ENCODE peak calls at places on chromosomes 5 and 9, in eight cellular contexts. R, A, D, N, Y, E, X and Q are unnamed samples.

GRCh38 chr9:133470427-133470924 is 8.4 kb downstream of the SLC2A6 start:
- DNase-seq in R (no peak), A (no peak), D (no peak), N (no peak), Y (no peak), E (no peak), X (no peak), Q (no peak)

GRCh38 chr9:70085241-70085640 is 41.6 kb downstream of the MAMDC2 start:
- DNase-seq in R (no peak), A (no peak), D (peak), N (no peak), Y (no peak), E (no peak), X (no peak), Q (peak)

GRCh38 chr5:169012471-169012870 is 288.5 kb downstream of the SLIT3 start:
- DNase-seq in R (no peak), A (no peak), D (no peak), N (no peak), Y (no peak), E (no peak), X (no peak), Q (no peak)

GRCh38 chr9:74036549-74037231 is 460.4 kb upstream of the RORB start:
- DNase-seq in R (no peak), A (no peak), D (no peak), N (no peak), Y (no peak), E (no peak), X (no peak), Q (no peak)

GRCh38 chr9:37904647-37905505 is 949 bp upstream of the SLC25A51 start:
- DNase-seq in R (peak), A (peak), D (peak), N (no peak), Y (no peak), E (no peak), X (no peak), Q (no peak)

GRCh38 chr5:165361143-165361542 is 1855.7 kb downstream of the MAT2B start:
- DNase-seq in R (no peak), A (no peak), D (no peak), N (no peak), Y (no peak), E (no peak), X (no peak), Q (no peak)

GRCh38 chr5:56175465-56175864 is 57.7 kb downstream of the ANKRD55 start:
- DNase-seq in R (peak), A (peak), D (peak), N (no peak), Y (no peak), E (no peak), X (no peak), Q (peak)

GRCh38 chr9:133458643-133459312 is 1.0 kb upstream of the CACFD1 start:
- DNase-seq in R (no peak), A (no peak), D (no peak), N (no peak), Y (no peak), E (no peak), X (no peak), Q (no peak)

GRCh38 chr9:121826711-121827110 is 175.3 kb downstream of the DAB2IP start:
- DNase-seq in R (no peak), A (no peak), D (no peak), N (no peak), Y (no peak), E (no peak), X (no peak), Q (no peak)

GRCh38 chr5:62002436-62002835 is 303.6 kb upstream of the KIF2A start:
- DNase-seq in R (no peak), A (no peak), D (no peak), N (no peak), Y (no peak), E (no peak), X (no peak), Q (no peak)

GRCh38 chr9:99563364-99563763 is 258.3 kb upstream of the NR4A3 start:
- DNase-seq in R (no peak), A (no peak), D (no peak), N (no peak), Y (no peak), E (no peak), X (no peak), Q (no peak)

GRCh38 chr5:68086857-68087256 is 128.7 kb upstream of the PIK3R1 start:
- DNase-seq in R (peak), A (peak), D (peak), N (peak), Y (peak), E (no peak), X (peak), Q (no peak)

GRCh38 chr5:175246242-175246891 is 197.6 kb downstream of the DRD1 start:
- DNase-seq in R (peak), A (peak), D (peak), N (no peak), Y (peak), E (no peak), X (no peak), Q (no peak)

GRCh38 chr9:114177423-114178064 is 22.2 kb downstream of the COL27A1 start:
- DNase-seq in R (peak), A (peak), D (peak), N (no peak), Y (no peak), E (no peak), X (no peak), Q (peak)

GRCh38 chr5:178284996-178285395 is 52.4 kb upstream of the PHYKPL start:
- DNase-seq in R (no peak), A (no peak), D (no peak), N (no peak), Y (no peak), E (peak), X (no peak), Q (no peak)

GRCh38 chr5:113232667-113233066 is 202.1 kb downstream of the TSSK1B start:
- DNase-seq in R (no peak), A (no peak), D (no peak), N (no peak), Y (no peak), E (no peak), X (no peak), Q (no peak)

GRCh38 chr5:128498844-128499455 is 39.1 kb downstream of the FBN2 start:
- DNase-seq in R (peak), A (peak), D (peak), N (no peak), Y (peak), E (no peak), X (no peak), Q (peak)

GRCh38 chr9:121637441-121638222 is 13.8 kb upstream of the DAB2IP start:
- DNase-seq in R (peak), A (peak), D (peak), N (peak), Y (peak), E (no peak), X (peak), Q (no peak)

GRCh38 chr9:18684608-18685317 is 210.8 kb downstream of the ADAMTSL1 start:
- DNase-seq in R (no peak), A (no peak), D (no peak), N (no peak), Y (no peak), E (no peak), X (no peak), Q (no peak)

GRCh38 chr9:95336281-95336680 is 18.8 kb upstream of the FANCC start:
- DNase-seq in R (no peak), A (no peak), D (no peak), N (no peak), Y (no peak), E (no peak), X (no peak), Q (no peak)

GRCh38 chr9:130432796-130433167 is 12.0 kb upstream of the ASS1 start:
- DNase-seq in R (no peak), A (no peak), D (no peak), N (no peak), Y (no peak), E (no peak), X (no peak), Q (no peak)

GRCh38 chr9:20558609-20559016 is 63.7 kb downstream of the MLLT3 start:
- DNase-seq in R (peak), A (peak), D (peak), N (no peak), Y (peak), E (no peak), X (no peak), Q (peak)

GRCh38 chr5:93915142-93915553 is 173.7 kb upstream of the POU5F2 start:
- DNase-seq in R (peak), A (peak), D (peak), N (no peak), Y (peak), E (no peak), X (no peak), Q (peak)

GRCh38 chr9:26234865-26235264 is 556.6 kb upstream of the TUSC1 start:
- DNase-seq in R (no peak), A (no peak), D (no peak), N (no peak), Y (no peak), E (no peak), X (no peak), Q (no peak)

GRCh38 chr5:87074934-87075541 is 192.6 kb upstream of the RASA1 start:
- DNase-seq in R (no peak), A (no peak), D (no peak), N (no peak), Y (no peak), E (no peak), X (no peak), Q (peak)

GRCh38 chr9:120610975-120611689 is 31.2 kb upstream of the CDK5RAP2 start:
- DNase-seq in R (no peak), A (no peak), D (peak), N (no peak), Y (no peak), E (no peak), X (no peak), Q (peak)

GRCh38 chr9:134391319-134392231 is 65.3 kb downstream of the RXRA start:
- DNase-seq in R (no peak), A (no peak), D (no peak), N (no peak), Y (no peak), E (no peak), X (no peak), Q (no peak)

GRCh38 chr9:92378825-92379535 is 25.4 kb downstream of the OGN start:
- DNase-seq in R (peak), A (no peak), D (peak), N (no peak), Y (peak), E (no peak), X (no peak), Q (no peak)

GRCh38 chr5:172768573-172769323 is 2.2 kb downstream of the DUSP1 start:
- DNase-seq in R (peak), A (peak), D (peak), N (no peak), Y (no peak), E (no peak), X (no peak), Q (no peak)

GRCh38 chr9:2526071-2526862 is 95.3 kb upstream of the VLDLR start:
- DNase-seq in R (peak), A (no peak), D (peak), N (no peak), Y (no peak), E (no peak), X (no peak), Q (no peak)

GRCh38 chr5:166013417-166013816 is 2278.0 kb upstream of the WWC1 start:
- DNase-seq in R (no peak), A (no peak), D (no peak), N (no peak), Y (no peak), E (no peak), X (no peak), Q (no peak)

GRCh38 chr5:87009146-87009545 is 258.5 kb upstream of the RASA1 start:
- DNase-seq in R (peak), A (no peak), D (no peak), N (no peak), Y (no peak), E (no peak), X (no peak), Q (no peak)

GRCh38 chr5:88108490-88109279 is 160.0 kb downstream of the TMEM161B start:
- DNase-seq in R (no peak), A (no peak), D (no peak), N (no peak), Y (no peak), E (no peak), X (no peak), Q (no peak)

GRCh38 chr9:114804504-114804903 is 1.3 kb downstream of the TNFSF15 start:
- DNase-seq in R (peak), A (peak), D (peak), N (no peak), Y (peak), E (no peak), X (no peak), Q (no peak)

GRCh38 chr9:124779368-124780059 is 2.6 kb downstream of the OLFML2A start:
- DNase-seq in R (peak), A (peak), D (peak), N (no peak), Y (peak), E (no peak), X (no peak), Q (no peak)

GRCh38 chr5:59081693-59082092 is 498.8 kb downstream of the RAB3C start:
- DNase-seq in R (no peak), A (no peak), D (no peak), N (no peak), Y (no peak), E (no peak), X (no peak), Q (no peak)